ENCODE peak calls at places on chromosomes 1 and 21, in five cellular contexts. U is ovary, E is heart left ventricle, G is upper lobe of right lung, B is suprapubic skin. H is an unnamed sample.
A peak's percentile ranks its signal among the peaks of the same experiment; 100 is the strongest.

GRCh38 chr1:21339402-21340229 is 49.4 kb upstream of the ECE1 start:
- DNase-seq in U (no peak), E (no peak), G (no peak), B (no peak), H (peak; percentile 40)

GRCh38 chr1:62593825-62594394 is 3.4 kb upstream of the ANGPTL3 start:
- DNase-seq in U (no peak), E (no peak), G (no peak), B (no peak), H (no peak)

GRCh38 chr1:116854294-116854693 is 55.4 kb upstream of the PTGFRN start:
- DNase-seq in U (no peak), E (no peak), G (no peak), B (no peak), H (no peak)

GRCh38 chr1:66271216-66271903 is 262.6 kb upstream of the SGIP1 start:
- DNase-seq in U (peak; percentile 82), E (peak; percentile 89), G (no peak), B (peak; percentile 91), H (peak; percentile 56)

GRCh38 chr21:32807717-32808380 is 36.3 kb upstream of the PAXBP1 start:
- DNase-seq in U (no peak), E (no peak), G (no peak), B (no peak), H (no peak)

GRCh38 chr1:55402676-55403464 is 187.7 kb upstream of the USP24 start:
- DNase-seq in U (no peak), E (no peak), G (no peak), B (no peak), H (no peak)

GRCh38 chr1:219938706-219939105 is 10.3 kb upstream of the SLC30A10 start:
- DNase-seq in U (no peak), E (no peak), G (no peak), B (no peak), H (no peak)

GRCh38 chr1:45304311-45305081 is 22.2 kb upstream of the HPDL start:
- DNase-seq in U (peak; percentile 72), E (no peak), G (peak; percentile 68), B (peak; percentile 72), H (peak; percentile 67)

GRCh38 chr1:15717418-15718131 is 18.5 kb upstream of the SLC25A34 start:
- DNase-seq in U (no peak), E (no peak), G (peak; percentile 77), B (no peak), H (no peak)

GRCh38 chr1:61497013-61497412 is 227.9 kb downstream of the TM2D1 start:
- DNase-seq in U (no peak), E (no peak), G (no peak), B (no peak), H (no peak)

GRCh38 chr1:228794173-228794572 is 58.9 kb downstream of the RHOU start:
- DNase-seq in U (no peak), E (no peak), G (no peak), B (no peak), H (no peak)

GRCh38 chr1:2980073-2980791 is 41.0 kb upstream of the ACTRT2 start:
- DNase-seq in U (no peak), E (no peak), G (peak; percentile 49), B (peak; percentile 41), H (peak; percentile 11)

GRCh38 chr1:181010789-181011188 is 11.9 kb downstream of the STX6 start:
- DNase-seq in U (no peak), E (no peak), G (no peak), B (no peak), H (no peak)

GRCh38 chr1:217919683-217920502 is 288.7 kb downstream of the SPATA17 start:
- DNase-seq in U (no peak), E (no peak), G (no peak), B (no peak), H (no peak)

GRCh38 chr1:217921126-217921900 is 290.2 kb downstream of the SPATA17 start:
- DNase-seq in U (no peak), E (no peak), G (no peak), B (no peak), H (no peak)

DNA sequence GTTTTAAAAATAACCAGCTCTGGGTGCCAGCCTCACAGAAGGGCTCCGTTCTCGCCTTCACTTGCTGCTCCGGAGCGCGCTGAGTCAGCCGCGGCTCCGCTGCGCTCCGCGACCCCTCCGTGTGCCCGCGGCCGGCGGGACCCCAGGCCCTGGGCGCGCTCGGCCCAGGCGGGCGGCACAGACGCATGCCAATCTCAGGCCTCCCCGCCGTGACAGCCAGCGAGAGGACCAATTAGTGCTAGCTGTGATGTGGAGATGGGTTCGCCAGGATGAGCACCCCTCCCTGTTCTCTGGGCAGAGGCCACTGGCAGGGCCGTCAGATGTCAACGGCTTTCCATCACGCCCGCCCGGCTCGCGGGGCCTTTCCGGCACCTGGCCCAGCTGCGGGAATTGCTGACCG is 293.8 kb downstream of the SPATA17 start:
- DNase-seq in U (no peak), E (no peak), G (no peak), B (no peak), H (no peak)
- H3K4me3 ChIP-seq in U (no peak overlapping the region), E (no peak overlapping the region), G (no peak overlapping the region), B (no peak overlapping the region), H (no peak overlapping the region)

GRCh38 chr1:111148376-111148881 is 8.4 kb downstream of the CEPT1 start:
- DNase-seq in U (no peak), E (no peak), G (no peak), B (no peak), H (no peak)
- H3K27ac ChIP-seq in U (no peak overlapping the region), E (no peak overlapping the region), G (no peak overlapping the region), B (no peak overlapping the region), H (no peak overlapping the region)

GRCh38 chr1:107802654-107803053 is 162.3 kb downstream of the VAV3 start:
- DNase-seq in U (no peak), E (no peak), G (no peak), B (no peak), H (no peak)
- H3K9me3 ChIP-seq in U (no peaks in the 10 kb centered on the region), E (no peaks in the 10 kb centered on the region), G (no peaks in the 10 kb centered on the region), B (no peaks in the 10 kb centered on the region), H (no peaks in the 10 kb centered on the region)

GRCh38 chr1:175530981-175531380 is 212.4 kb downstream of the TNR start:
- DNase-seq in U (no peak), E (no peak), G (no peak), B (no peak), H (no peak)
- H3K4me3 ChIP-seq in U (no peak overlapping the region), E (no peak overlapping the region), G (no peak overlapping the region), B (no peak overlapping the region), H (no peak overlapping the region)

DNA sequence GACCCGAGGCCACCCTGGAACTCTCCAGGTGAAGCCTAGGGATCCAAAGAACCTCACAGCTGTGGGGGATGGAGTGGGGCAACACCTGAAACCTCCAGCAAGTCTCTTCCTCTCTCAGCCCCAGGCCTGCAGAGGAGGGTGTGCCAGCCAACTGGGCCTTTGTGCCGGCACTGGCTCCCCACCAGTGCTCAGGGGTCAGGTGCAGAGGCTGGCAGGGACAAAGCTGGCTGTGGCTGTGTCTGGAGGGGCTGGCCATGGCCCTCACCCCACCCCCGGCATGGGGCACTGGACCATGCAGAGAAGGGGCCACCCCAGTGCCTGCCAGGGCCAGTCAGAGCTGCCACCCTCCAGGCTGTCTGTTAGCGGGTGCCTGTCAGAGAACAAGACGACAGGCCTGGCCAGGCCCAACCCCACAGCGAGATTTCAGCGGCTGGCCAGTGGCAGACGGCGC is 3.9 kb downstream of the COL18A1 start:
- DNase-seq in U (peak; percentile 45), E (no peak), G (no peak), B (no peak), H (peak; percentile 13)
- H3K27ac ChIP-seq in U (peak overlapping the region; percentile 75), E (peak overlapping the region; percentile 84), G (no peak overlapping the region), B (peak overlapping the region; percentile 47), H (no peak overlapping the region)

GRCh38 chr1:152110860-152111514 is 4.3 kb downstream of the TCHH start:
- DNase-seq in U (peak; percentile 31), E (no peak), G (peak; percentile 67), B (peak; percentile 61), H (no peak)
- H3K9me3 ChIP-seq in U (peaks cover 12% of the 10 kb centered on the region), E (no peaks in the 10 kb centered on the region), G (peaks cover 6% of the 10 kb centered on the region), B (no peaks in the 10 kb centered on the region), H (no peaks in the 10 kb centered on the region)

H was measured in pancreas.